ENCODE peak calls at places on chromosome 4, in nine cellular contexts. P, S, X, D, M, I, A, K and B are unnamed samples.

GRCh38 chr4:80115368-80116181 is 42.5 kb upstream of the ANTXR2 start:
- DNase-seq in P (no peak), S (no peak), K (no peak), D (no peak), M (no peak), X (no peak), I (no peak), A (no peak), B (no peak)

GRCh38 chr4:173501592-173502150 is 28.4 kb downstream of the HAND2 start:
- DNase-seq in S (no peak), D (no peak), I (no peak), A (no peak), M (no peak), X (peak), K (no peak), P (no peak), B (no peak)

GRCh38 chr4:83108101-83108861 is 6.2 kb downstream of the PLAC8 start:
- DNase-seq in D (peak), I (no peak), M (peak), X (no peak), S (no peak), A (no peak), P (no peak), K (peak), B (no peak)

GRCh38 chr4:162793571-162793970 is 373.1 kb downstream of the NAF1 start:
- DNase-seq in D (no peak), P (no peak), K (no peak), A (no peak), S (no peak), I (no peak), X (no peak), M (no peak), B (no peak)

GRCh38 chr4:184826315-184827266 is 823 bp upstream of the ACSL1 start:
- DNase-seq in S (peak), X (peak), K (peak), P (no peak), D (peak), A (peak), M (peak), I (peak), B (no peak)

GRCh38 chr4:159410076-159410777 is 307.3 kb downstream of the RAPGEF2 start:
- DNase-seq in M (no peak), I (no peak), P (no peak), S (no peak), D (no peak), X (no peak), K (no peak), A (no peak), B (no peak)

GRCh38 chr4:37719021-37719420 is 32.8 kb upstream of the RELL1 start:
- DNase-seq in K (no peak), A (no peak), S (no peak), X (no peak), I (no peak), D (no peak), P (no peak), M (no peak), B (no peak)

GRCh38 chr4:2363056-2363719 is 55.3 kb downstream of the ZFYVE28 start:
- DNase-seq in P (peak), S (no peak), X (no peak), D (no peak), K (no peak), M (no peak), A (no peak), I (peak), B (peak)

GRCh38 chr4:7222521-7222920 is 30.2 kb downstream of the SORCS2 start:
- DNase-seq in D (no peak), P (no peak), M (no peak), K (no peak), X (no peak), S (no peak), A (no peak), I (no peak), B (no peak)

GRCh38 chr4:146165840-146166239 is 9.7 kb upstream of the LSM6 start:
- DNase-seq in S (no peak), P (no peak), I (no peak), D (peak), K (no peak), X (no peak), M (no peak), A (no peak), B (no peak)